ENCODE peak calls at places on chromosomes 3 and 15, in seven cellular contexts. H, V, I, P, R, L and Q are unnamed samples.

GRCh38 chr3:71219744-71220638 is 363.5 kb downstream of the FOXP1 start:
- DNase-seq in R (no peak), V (peak), P (no peak), L (no peak), H (no peak), I (no peak), Q (no peak)

GRCh38 chr15:79682851-79683288 is 213.9 kb downstream of the MTHFS start:
- DNase-seq in L (peak), P (no peak), I (no peak), R (no peak), V (no peak), H (peak), Q (peak)

GRCh38 chr15:68278345-68279217 is 1.0 kb downstream of the FEM1B start:
- DNase-seq in V (no peak), H (no peak), I (peak), P (peak), L (no peak), R (no peak), Q (peak)

GRCh38 chr15:90221251-90221900 is 12.4 kb downstream of the CIB1 start:
- DNase-seq in P (peak), R (peak), L (peak), V (peak), I (peak), H (peak), Q (peak)

GRCh38 chr3:29514912-29515311 is 234.0 kb downstream of the RBMS3 start:
- DNase-seq in H (no peak), L (no peak), I (no peak), R (no peak), V (no peak), P (no peak), Q (no peak)

GRCh38 chr3:57977755-57978715 is 30.2 kb upstream of the FLNB start:
- DNase-seq in V (no peak), L (no peak), R (peak), P (no peak), H (no peak), I (peak), Q (peak)

GRCh38 chr15:92012368-92012629 is 158.8 kb downstream of the SLCO3A1 start:
- DNase-seq in I (no peak), L (no peak), H (no peak), R (no peak), V (no peak), P (no peak), Q (no peak)

GRCh38 chr3:128546646-128547045 is 53.6 kb upstream of the GATA2 start:
- DNase-seq in P (no peak), L (no peak), V (no peak), R (no peak), I (no peak), H (no peak), Q (no peak)

GRCh38 chr3:56126632-56127031 is 341.6 kb downstream of the ERC2 start:
- DNase-seq in I (no peak), P (no peak), R (no peak), V (no peak), H (no peak), L (no peak), Q (no peak)

GRCh38 chr3:191753186-191753585 is 292.2 kb downstream of the PYDC2 start:
- DNase-seq in R (no peak), P (no peak), L (peak), I (no peak), V (no peak), H (no peak), Q (no peak)

GRCh38 chr3:113557374-113557773 is 25.0 kb downstream of the SIDT1 start:
- DNase-seq in V (no peak), L (peak), H (no peak), P (no peak), I (no peak), R (no peak), Q (no peak)

GRCh38 chr3:99330281-99330680 is 308.1 kb upstream of the COL8A1 start:
- DNase-seq in I (no peak), H (no peak), R (no peak), P (no peak), V (no peak), L (no peak), Q (peak)